ENCODE peak calls at places on chromosomes 2 and 18, in seven cellular contexts. G is IMR-90, U is colonic mucosa, D is right lobe of liver, R is PC-9, E is heart left ventricle, W is endodermal cell. J is an unnamed sample.

GRCh38 chr2:101400048-101400447 is 12.7 kb upstream of the CREG2 start:
- DNase-seq in G (peak; percentile 28), U (peak; percentile 36), D (no peak), R (peak; percentile 39), E (no peak), W (no peak), J (no peak)

GRCh38 chr18:68263481-68263880 is 451.4 kb downstream of the TMX3 start:
- DNase-seq in G (peak; percentile 48), U (no peak), D (no peak), R (no peak), E (no peak), W (no peak), J (no peak)

GRCh38 chr2:84832772-84833461 is 48.0 kb downstream of the TRABD2A start:
- DNase-seq in G (peak; percentile 17), U (peak; percentile 23), D (peak; percentile 32), R (no peak), E (peak; percentile 28), W (no peak), J (no peak)

GRCh38 chr18:21484851-21485636 is 115.5 kb downstream of the ESCO1 start:
- DNase-seq in G (peak; percentile 21), U (no peak), D (no peak), R (no peak), E (no peak), W (no peak), J (no peak)

GRCh38 chr2:47221039-47221438 is 65.9 kb upstream of the STPG4 start:
- DNase-seq in G (peak; percentile 87), U (no peak), D (no peak), R (no peak), E (no peak), W (no peak), J (no peak)

GRCh38 chr2:134129900-134130537 is 123.9 kb upstream of the MGAT5 start:
- DNase-seq in G (no peak), U (no peak), D (no peak), R (no peak), E (no peak), W (no peak), J (no peak)

GRCh38 chr2:73257425-73258125 is 23.5 kb downstream of the CCT7 start:
- DNase-seq in G (no peak), U (peak; percentile 36), D (peak; percentile 40), R (no peak), E (no peak), W (peak; percentile 36), J (no peak)

GRCh38 chr2:174614261-174614660 is 16.7 kb upstream of the WIPF1 start:
- DNase-seq in G (peak; percentile 81), U (no peak), D (no peak), R (peak; percentile 14), E (no peak), W (no peak), J (no peak)

GRCh38 chr2:102483086-102483485 is 10.1 kb downstream of the SLC9A4 start:
- DNase-seq in G (no peak), U (no peak), D (no peak), R (no peak), E (no peak), W (no peak), J (no peak)

GRCh38 chr2:216985658-216986141 is 125.8 kb upstream of the TNP1 start:
- DNase-seq in G (no peak), U (no peak), D (no peak), R (no peak), E (no peak), W (peak; percentile 84), J (no peak)

GRCh38 chr2:216318470-216318869 is 53.8 kb downstream of the MARCHF4 start:
- DNase-seq in G (no peak), U (no peak), D (no peak), R (no peak), E (no peak), W (peak; percentile 78), J (no peak)

GRCh38 chr2:75539955-75540716 is 20.6 kb downstream of the EVA1A start:
- DNase-seq in G (no peak), U (no peak), D (no peak), R (no peak), E (no peak), W (no peak), J (no peak)

GRCh38 chr2:85950743-85951142 is 62.0 kb upstream of the ST3GAL5 start:
- DNase-seq in G (no peak), U (no peak), D (no peak), R (no peak), E (no peak), W (no peak), J (no peak)

GRCh38 chr2:230953843-230954242 is 28.8 kb upstream of the GPR55 start:
- DNase-seq in G (no peak), U (no peak), D (no peak), R (no peak), E (no peak), W (no peak), J (no peak)

GRCh38 chr2:41194235-41194634 is 742.3 kb upstream of the SLC8A1 start:
- DNase-seq in G (peak; percentile 1), U (no peak), D (peak; percentile 18), R (no peak), E (peak; percentile 34), W (no peak), J (no peak)

GRCh38 chr2:238370482-238371372 is 50.4 kb downstream of the TRAF3IP1 start:
- DNase-seq in G (peak; percentile 67), U (peak; percentile 73), D (peak; percentile 61), R (peak; percentile 58), E (peak; percentile 68), W (peak; percentile 77), J (peak; percentile 78)
- TF ChIP-seq CTCF in G (peak; percentile 96), U (peak; percentile 75), D (peak; percentile 86), R (peak; percentile 71), E (peak; percentile 78), W (peak; percentile 77), J (peak; percentile 70)

DNA sequence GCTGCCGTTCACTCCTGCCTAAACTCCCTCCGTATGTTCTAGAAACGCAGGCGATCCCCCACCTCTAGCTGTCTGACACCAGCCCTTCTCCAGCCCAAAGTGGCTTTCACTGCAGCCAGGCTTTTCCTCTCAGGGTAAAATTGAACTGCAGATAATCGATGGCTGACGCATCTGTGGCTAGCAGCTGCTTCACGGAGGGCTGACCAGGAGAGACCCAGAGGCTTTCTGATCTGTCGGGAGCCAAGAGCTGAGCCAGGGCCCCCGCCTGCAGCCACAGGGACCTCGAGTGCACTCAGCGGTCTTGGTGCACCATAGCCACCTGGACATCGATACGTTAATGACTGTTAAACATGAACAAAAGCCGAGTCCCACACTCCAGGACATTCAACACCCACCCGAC is 107.5 kb downstream of the MBP start:
- DNase-seq in G (no peak), U (no peak), D (no peak), R (no peak), E (no peak), W (no peak), J (no peak)
- H3K4me1 ChIP-seq in G (no peaks in the 10 kb centered on the region), U (no peaks in the 10 kb centered on the region), D (no peaks in the 10 kb centered on the region), R (no peaks in the 10 kb centered on the region), E (no peaks in the 10 kb centered on the region), W (no peaks in the 10 kb centered on the region), J (no peaks in the 10 kb centered on the region)

DNA sequence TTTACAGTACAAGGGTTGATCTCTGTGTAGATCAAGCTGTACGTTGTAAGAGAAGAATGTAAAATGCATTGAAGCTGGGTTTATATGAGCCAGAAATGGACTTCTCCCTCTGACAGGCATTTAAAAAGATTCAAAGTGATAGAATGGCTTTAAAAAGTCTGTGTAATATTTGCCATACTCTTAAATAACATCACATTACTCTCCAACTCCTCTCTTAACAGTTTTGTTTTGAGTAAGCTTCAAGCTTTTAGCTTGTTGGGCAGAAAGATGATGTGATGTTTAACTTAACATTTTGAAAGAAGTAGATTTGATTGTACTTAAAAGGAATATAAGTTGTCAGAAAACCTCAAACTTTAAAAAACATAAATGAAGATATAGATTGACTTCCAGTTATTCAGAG is 72.2 kb downstream of the COX7A2L start:
- DNase-seq in G (no peak), U (no peak), D (no peak), R (no peak), E (no peak), W (no peak), J (no peak)
- TF ChIP-seq CTCF in G (no peak), U (no peak), D (no peak), R (no peak), E (no peak), W (no peak), J (no peak)

DNA sequence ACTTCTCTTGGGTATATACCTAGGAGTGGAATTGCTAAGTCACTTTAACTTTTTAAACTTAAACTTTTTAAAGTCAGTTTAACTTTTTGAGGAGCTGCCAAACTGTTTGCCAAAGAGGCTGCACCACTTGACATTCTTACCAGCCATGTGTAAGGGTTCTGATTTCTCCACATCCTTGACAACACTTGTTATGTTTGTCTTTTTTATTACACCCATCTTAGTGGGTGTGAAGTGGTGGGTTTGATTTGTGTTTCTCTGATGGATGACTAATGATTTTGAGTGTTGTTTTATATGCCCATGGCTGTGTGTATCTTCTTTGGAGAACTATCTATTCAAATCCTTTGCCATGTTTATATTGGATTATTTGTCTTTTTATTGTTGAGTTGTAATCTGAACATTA is 13.6 kb downstream of the ASAP2 start:
- DNase-seq in G (no peak), U (no peak), D (no peak), R (no peak), E (no peak), W (no peak), J (no peak)
- H3K4me1 ChIP-seq in G (peaks cover 20% of the 10 kb centered on the region), U (no peaks in the 10 kb centered on the region), D (no peaks in the 10 kb centered on the region), R (peaks cover 17% of the 10 kb centered on the region), E (peaks cover 24% of the 10 kb centered on the region), W (peaks cover 3% of the 10 kb centered on the region), J (peaks cover 31% of the 10 kb centered on the region)